ENCODE peak calls at places on chromosomes 2 and 18, in nine cellular contexts. One of them, this sample, is unnamed.

GRCh38 chr2:133768261-133769021 is 200.2 kb upstream of the NCKAP5 start:
- DNase-seq in posterior vena cava: no peak
- DNase-seq in activated naive CD4-positive, alpha-beta T cell treated with anti-CD3 and anti-CD28 coated beads, Interleukin-2, amount 10 ng/mL, durations not matched to agents 7 days and 5 days: no peak
- DNase-seq in T-cell: no peak
- DNase-seq in fibroblast of mammary gland: no peak
- DNase-seq in activated CD4-positive, alpha-beta T cell treated with anti-CD3 and anti-CD28 coated beads, Interleukin-2, amount 50 U/mL, for 1 hour: no peak
- DNase-seq in kidney tubule cell: no peak
- DNase-seq in T-helper 2 cell: no peak
- DNase-seq in neural progenitor cell: no peak
- DNase-seq in this sample: no peak

GRCh38 chr18:58996131-58996632 is 131.5 kb downstream of the ZNF532 start:
- DNase-seq in neural progenitor cell: no peak
- DNase-seq in T-cell: no peak
- DNase-seq in activated naive CD4-positive, alpha-beta T cell treated with anti-CD3 and anti-CD28 coated beads, Interleukin-2, amount 10 ng/mL, durations not matched to agents 7 days and 5 days: no peak
- DNase-seq in kidney tubule cell: no peak
- DNase-seq in fibroblast of mammary gland: peak; percentile 94
- DNase-seq in activated CD4-positive, alpha-beta T cell treated with anti-CD3 and anti-CD28 coated beads, Interleukin-2, amount 50 U/mL, for 1 hour: no peak
- DNase-seq in posterior vena cava: no peak
- DNase-seq in T-helper 2 cell: no peak
- DNase-seq in this sample: no peak

GRCh38 chr2:495745-496275 is 181.4 kb downstream of the TMEM18 start:
- DNase-seq in activated CD4-positive, alpha-beta T cell treated with anti-CD3 and anti-CD28 coated beads, Interleukin-2, amount 50 U/mL, for 1 hour: no peak
- DNase-seq in T-helper 2 cell: no peak
- DNase-seq in fibroblast of mammary gland: no peak
- DNase-seq in posterior vena cava: peak; percentile 69
- DNase-seq in T-cell: no peak
- DNase-seq in neural progenitor cell: no peak
- DNase-seq in activated naive CD4-positive, alpha-beta T cell treated with anti-CD3 and anti-CD28 coated beads, Interleukin-2, amount 10 ng/mL, durations not matched to agents 7 days and 5 days: no peak
- DNase-seq in kidney tubule cell: no peak
- DNase-seq in this sample: no peak

GRCh38 chr2:86225581-86225980 is 26.3 kb downstream of the MRPL35 start:
- DNase-seq in activated CD4-positive, alpha-beta T cell treated with anti-CD3 and anti-CD28 coated beads, Interleukin-2, amount 50 U/mL, for 1 hour: peak; percentile 20
- DNase-seq in T-helper 2 cell: peak; percentile 87
- DNase-seq in fibroblast of mammary gland: no peak
- DNase-seq in kidney tubule cell: no peak
- DNase-seq in activated naive CD4-positive, alpha-beta T cell treated with anti-CD3 and anti-CD28 coated beads, Interleukin-2, amount 10 ng/mL, durations not matched to agents 7 days and 5 days: peak; percentile 81
- DNase-seq in T-cell: peak; percentile 25
- DNase-seq in neural progenitor cell: no peak
- DNase-seq in posterior vena cava: peak; percentile 88
- DNase-seq in this sample: peak; percentile 37

GRCh38 chr18:48191494-48191893 is 217.7 kb downstream of the ZBTB7C start:
- DNase-seq in T-helper 2 cell: no peak
- DNase-seq in kidney tubule cell: no peak
- DNase-seq in neural progenitor cell: peak; percentile 36
- DNase-seq in T-cell: no peak
- DNase-seq in activated naive CD4-positive, alpha-beta T cell treated with anti-CD3 and anti-CD28 coated beads, Interleukin-2, amount 10 ng/mL, durations not matched to agents 7 days and 5 days: no peak
- DNase-seq in activated CD4-positive, alpha-beta T cell treated with anti-CD3 and anti-CD28 coated beads, Interleukin-2, amount 50 U/mL, for 1 hour: no peak
- DNase-seq in fibroblast of mammary gland: no peak
- DNase-seq in posterior vena cava: no peak
- DNase-seq in this sample: no peak

GRCh38 chr2:2847131-2847740 is 516.2 kb upstream of the MYT1L start:
- DNase-seq in T-helper 2 cell: no peak
- DNase-seq in activated CD4-positive, alpha-beta T cell treated with anti-CD3 and anti-CD28 coated beads, Interleukin-2, amount 50 U/mL, for 1 hour: no peak
- DNase-seq in T-cell: no peak
- DNase-seq in fibroblast of mammary gland: no peak
- DNase-seq in posterior vena cava: no peak
- DNase-seq in activated naive CD4-positive, alpha-beta T cell treated with anti-CD3 and anti-CD28 coated beads, Interleukin-2, amount 10 ng/mL, durations not matched to agents 7 days and 5 days: no peak
- DNase-seq in neural progenitor cell: no peak
- DNase-seq in kidney tubule cell: no peak
- DNase-seq in this sample: no peak

GRCh38 chr2:1631292-1632005 is 112.9 kb downstream of the PXDN start:
- DNase-seq in fibroblast of mammary gland: no peak
- DNase-seq in T-helper 2 cell: no peak
- DNase-seq in activated CD4-positive, alpha-beta T cell treated with anti-CD3 and anti-CD28 coated beads, Interleukin-2, amount 50 U/mL, for 1 hour: no peak
- DNase-seq in T-cell: no peak
- DNase-seq in kidney tubule cell: no peak
- DNase-seq in neural progenitor cell: no peak
- DNase-seq in activated naive CD4-positive, alpha-beta T cell treated with anti-CD3 and anti-CD28 coated beads, Interleukin-2, amount 10 ng/mL, durations not matched to agents 7 days and 5 days: no peak
- DNase-seq in posterior vena cava: peak; percentile 28
- DNase-seq in this sample: no peak

GRCh38 chr2:165163771-165164170 is 40.1 kb downstream of the SCN3A start:
- DNase-seq in activated naive CD4-positive, alpha-beta T cell treated with anti-CD3 and anti-CD28 coated beads, Interleukin-2, amount 10 ng/mL, durations not matched to agents 7 days and 5 days: no peak
- DNase-seq in T-cell: no peak
- DNase-seq in T-helper 2 cell: no peak
- DNase-seq in kidney tubule cell: no peak
- DNase-seq in neural progenitor cell: no peak
- DNase-seq in posterior vena cava: no peak
- DNase-seq in fibroblast of mammary gland: peak; percentile 13
- DNase-seq in activated CD4-positive, alpha-beta T cell treated with anti-CD3 and anti-CD28 coated beads, Interleukin-2, amount 50 U/mL, for 1 hour: no peak
- DNase-seq in this sample: no peak

GRCh38 chr2:78411284-78411683 is 614.2 kb upstream of the REG3G start:
- DNase-seq in posterior vena cava: no peak
- DNase-seq in fibroblast of mammary gland: no peak
- DNase-seq in T-cell: no peak
- DNase-seq in T-helper 2 cell: no peak
- DNase-seq in kidney tubule cell: no peak
- DNase-seq in activated CD4-positive, alpha-beta T cell treated with anti-CD3 and anti-CD28 coated beads, Interleukin-2, amount 50 U/mL, for 1 hour: no peak
- DNase-seq in neural progenitor cell: no peak
- DNase-seq in activated naive CD4-positive, alpha-beta T cell treated with anti-CD3 and anti-CD28 coated beads, Interleukin-2, amount 10 ng/mL, durations not matched to agents 7 days and 5 days: no peak
- DNase-seq in this sample: no peak

This sample was measured in activated B cell treated with CpG ODN at 0.5 μM for 24 hours.